ENCODE peak calls at places on chromosomes 5 and 9, in four cellular contexts. One of them, this sample, is unnamed.

GRCh38 chr9:8677725-8678124 is 878.1 kb upstream of the DMAC1 start:
- DNase-seq in mesenchymal stem cell: no peak
- DNase-seq in H1: no peak
- DNase-seq in IMR-90: no peak
- DNase-seq in this sample: no peak

GRCh38 chr5:114377050-114377844 is 15.4 kb downstream of the KCNN2 start:
- DNase-seq in H1: no peak
- DNase-seq in IMR-90: no peak
- DNase-seq in mesenchymal stem cell: no peak
- DNase-seq in this sample: no peak

GRCh38 chr5:14870347-14871083 is 1.1 kb downstream of the ANKH start:
- DNase-seq in H1: no peak
- DNase-seq in IMR-90: no peak
- DNase-seq in mesenchymal stem cell: no peak
- DNase-seq in this sample: no peak

GRCh38 chr5:7926296-7926695 is 57.3 kb downstream of the MTRR start:
- DNase-seq in H1: no peak
- DNase-seq in IMR-90: peak
- DNase-seq in mesenchymal stem cell: peak
- DNase-seq in this sample: no peak

GRCh38 chr9:9912459-9912858 is 700.3 kb downstream of the PTPRD start:
- DNase-seq in H1: no peak
- DNase-seq in IMR-90: no peak
- DNase-seq in mesenchymal stem cell: no peak
- DNase-seq in this sample: no peak

GRCh38 chr5:167414611-167415010 is 876.8 kb upstream of the WWC1 start:
- DNase-seq in mesenchymal stem cell: no peak
- DNase-seq in IMR-90: no peak
- DNase-seq in H1: no peak
- DNase-seq in this sample: no peak

GRCh38 chr5:127916875-127917573 is 166.5 kb upstream of the SLC12A2 start:
- DNase-seq in H1: no peak
- DNase-seq in mesenchymal stem cell: peak
- DNase-seq in IMR-90: no peak
- DNase-seq in this sample: no peak

GRCh38 chr5:14872070-14872989 is 752 bp upstream of the ANKH start:
- DNase-seq in mesenchymal stem cell: peak
- DNase-seq in IMR-90: peak
- DNase-seq in H1: no peak
- DNase-seq in this sample: no peak

GRCh38 chr5:36796171-36796570 is 80.4 kb upstream of the NIPBL start:
- DNase-seq in H1: no peak
- DNase-seq in IMR-90: no peak
- DNase-seq in mesenchymal stem cell: peak
- DNase-seq in this sample: no peak

GRCh38 chr5:141330299-141331080 is at the start of gene PCDHGA1:
- DNase-seq in IMR-90: peak
- DNase-seq in mesenchymal stem cell: no peak
- DNase-seq in H1: no peak
- DNase-seq in this sample: no peak

GRCh38 chr5:175922192-175922885 is 45.8 kb downstream of the THOC3 start:
- DNase-seq in mesenchymal stem cell: peak
- DNase-seq in IMR-90: peak
- DNase-seq in H1: no peak
- DNase-seq in this sample: peak

GRCh38 chr5:155299342-155300006 is 285.9 kb downstream of the KIF4B start:
- DNase-seq in H1: no peak
- DNase-seq in mesenchymal stem cell: no peak
- DNase-seq in IMR-90: no peak
- DNase-seq in this sample: no peak

GRCh38 chr9:84230355-84231136 is 110.0 kb downstream of the SLC28A3 start:
- DNase-seq in IMR-90: peak
- DNase-seq in H1: no peak
- DNase-seq in mesenchymal stem cell: peak
- DNase-seq in this sample: no peak

GRCh38 chr5:81268797-81269196 is 32.6 kb upstream of the ZCCHC9 start:
- DNase-seq in IMR-90: peak
- DNase-seq in H1: no peak
- DNase-seq in mesenchymal stem cell: peak
- DNase-seq in this sample: peak

GRCh38 chr5:26847041-26847736 is 191.2 kb downstream of the CDH9 start:
- DNase-seq in IMR-90: no peak
- DNase-seq in H1: no peak
- DNase-seq in mesenchymal stem cell: no peak
- DNase-seq in this sample: peak

GRCh38 chr5:124905256-124905655 is 158.8 kb upstream of the ZNF608 start:
- DNase-seq in IMR-90: no peak
- DNase-seq in H1: no peak
- DNase-seq in mesenchymal stem cell: no peak
- DNase-seq in this sample: no peak

GRCh38 chr5:443239-444151 is 519 bp downstream of the EXOC3 start:
- DNase-seq in IMR-90: no peak
- DNase-seq in H1: no peak
- DNase-seq in mesenchymal stem cell: no peak
- DNase-seq in this sample: no peak

GRCh38 chr5:444226-444625 is 1.2 kb downstream of the EXOC3 start:
- DNase-seq in IMR-90: no peak
- DNase-seq in mesenchymal stem cell: no peak
- DNase-seq in H1: no peak
- DNase-seq in this sample: no peak

GRCh38 chr5:442335-443238 is at the start of gene EXOC3:
- DNase-seq in IMR-90: peak
- DNase-seq in mesenchymal stem cell: peak
- DNase-seq in H1: no peak
- DNase-seq in this sample: peak

GRCh38 chr5:440413-441180 is 2.4 kb upstream of the EXOC3 start:
- DNase-seq in mesenchymal stem cell: no peak
- DNase-seq in H1: no peak
- DNase-seq in IMR-90: no peak
- DNase-seq in this sample: no peak

DNA sequence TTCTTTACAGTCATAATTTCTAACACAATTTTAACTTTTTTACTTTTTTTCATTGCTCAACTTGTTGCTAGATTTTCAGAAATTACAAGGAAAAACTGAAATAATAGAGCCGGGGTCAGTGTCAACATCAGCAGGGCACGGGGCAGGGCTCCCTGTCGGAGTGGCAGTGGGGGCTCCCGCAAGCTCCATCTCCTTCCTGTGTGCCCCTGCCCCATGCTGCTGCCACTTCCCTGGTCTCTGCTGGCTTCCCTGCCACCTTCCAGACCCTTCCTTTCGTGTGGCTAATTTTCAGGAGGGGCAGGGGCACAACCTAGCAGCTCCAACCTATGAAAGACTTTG is 1.0 kb upstream of the EXOC3 start:
- DNase-seq in IMR-90: no peak
- DNase-seq in H1: no peak
- DNase-seq in mesenchymal stem cell: no peak
- DNase-seq in this sample: no peak
- H4K91ac ChIP-seq in IMR-90: peak
- H4K91ac ChIP-seq in H1: no peak
- H4K91ac ChIP-seq in mesenchymal stem cell: no peak
- H4K91ac ChIP-seq in this sample: peak

GRCh38 chr9:17906841-17907779 is 328.2 kb downstream of the SH3GL2 start:
- DNase-seq in IMR-90: no peak
- DNase-seq in mesenchymal stem cell: no peak
- DNase-seq in H1: no peak
- DNase-seq in this sample: no peak

GRCh38 chr9:17906204-17906840 is 327.5 kb downstream of the SH3GL2 start:
- DNase-seq in mesenchymal stem cell: no peak
- DNase-seq in H1: no peak
- DNase-seq in IMR-90: no peak
- DNase-seq in this sample: no peak

GRCh38 chr9:17907780-17908513 is 329.1 kb downstream of the SH3GL2 start:
- DNase-seq in mesenchymal stem cell: no peak
- DNase-seq in IMR-90: no peak
- DNase-seq in H1: no peak
- DNase-seq in this sample: no peak

GRCh38 chr9:17900604-17901003 is 321.7 kb downstream of the SH3GL2 start:
- DNase-seq in H1: no peak
- DNase-seq in mesenchymal stem cell: no peak
- DNase-seq in IMR-90: peak
- DNase-seq in this sample: no peak

DNA sequence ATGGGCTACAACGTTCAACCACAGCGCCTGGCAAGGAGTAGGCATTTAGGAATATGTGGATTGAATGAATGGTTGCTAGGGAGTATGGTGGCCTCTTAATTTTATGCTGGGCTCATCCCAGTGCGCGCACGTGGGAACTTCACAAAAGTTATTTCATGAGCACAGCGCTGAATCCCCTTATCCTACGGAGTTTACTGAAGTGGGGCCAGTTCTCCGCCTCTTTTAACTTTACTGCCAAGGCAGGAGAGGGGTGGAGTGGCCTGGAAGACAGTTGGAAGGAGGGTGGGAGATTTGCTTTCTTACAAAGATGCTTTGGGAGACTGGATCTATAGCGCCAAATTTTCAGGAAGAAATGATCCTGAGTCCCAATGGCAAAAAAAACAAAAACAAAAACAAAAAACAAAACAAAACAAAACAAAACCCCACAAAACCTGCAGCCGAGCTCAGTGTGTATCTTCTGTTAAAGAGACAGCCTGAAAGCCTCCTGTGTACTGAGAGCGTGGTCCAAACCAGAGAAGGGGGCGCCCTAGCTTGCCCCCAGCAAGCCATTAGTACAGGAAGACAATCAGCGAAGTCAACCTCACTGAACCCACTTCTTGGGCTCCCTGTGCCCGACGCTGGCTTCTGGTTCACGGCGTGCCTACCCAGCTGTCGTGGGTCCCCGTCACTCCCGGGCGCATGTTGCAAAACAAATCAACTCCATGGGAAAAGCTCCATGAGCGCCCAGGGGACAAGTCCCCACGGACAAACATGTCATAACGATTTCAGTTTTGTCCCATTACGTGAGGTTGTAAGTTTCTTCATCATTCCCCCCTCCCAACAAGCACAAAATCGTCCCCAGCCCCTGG is 326.7 kb downstream of the SH3GL2 start:
- DNase-seq in mesenchymal stem cell: no peak
- DNase-seq in H1: no peak
- DNase-seq in IMR-90: no peak
- DNase-seq in this sample: no peak
- H3K4me3 ChIP-seq in mesenchymal stem cell: peak
- H3K4me3 ChIP-seq in H1: peak
- H3K4me3 ChIP-seq in IMR-90: no peak
- H3K4me3 ChIP-seq in this sample: peak

DNA sequence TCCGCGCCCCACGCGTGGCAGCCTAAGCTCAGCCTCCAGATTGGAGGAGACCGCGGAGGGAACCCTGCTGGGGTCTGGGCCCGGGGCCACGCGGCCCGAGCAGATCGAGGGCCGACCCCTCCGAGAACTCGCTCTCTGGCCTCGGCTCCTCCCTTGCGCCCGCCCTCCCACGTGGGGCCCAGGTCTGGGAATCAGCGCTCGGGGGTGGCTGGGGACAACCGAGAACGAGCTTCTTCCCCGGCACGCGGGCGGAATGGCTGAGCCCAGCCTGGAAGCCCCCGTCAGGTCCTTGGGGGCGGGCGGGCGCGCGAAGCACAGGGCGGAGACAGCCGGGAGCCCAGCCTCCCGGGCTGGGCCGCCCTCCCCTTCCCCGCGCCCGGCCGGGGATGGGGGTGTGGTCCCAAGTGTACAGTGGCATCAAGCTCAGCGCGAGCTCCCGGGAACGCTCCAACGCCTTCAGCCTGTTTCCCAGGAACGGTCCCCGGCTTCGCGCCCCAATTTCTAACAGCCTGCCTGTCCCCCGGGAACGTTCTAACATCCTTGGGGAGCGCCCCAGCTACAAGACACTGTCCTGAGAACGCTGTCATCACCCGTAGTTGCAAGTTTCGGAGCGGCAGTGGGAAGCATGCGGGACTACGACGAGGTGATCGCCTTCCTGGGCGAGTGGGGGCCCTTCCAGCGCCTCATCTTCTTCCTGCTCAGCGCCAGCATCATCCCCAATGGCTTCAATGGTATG is at the start of gene SLC22A4:
- DNase-seq in H1: no peak
- DNase-seq in IMR-90: peak
- DNase-seq in mesenchymal stem cell: peak
- DNase-seq in this sample: peak
- H3K18ac ChIP-seq in H1: peak
- H3K18ac ChIP-seq in IMR-90: peak
- H3K18ac ChIP-seq in mesenchymal stem cell: peak
- H3K18ac ChIP-seq in this sample: peak

GRCh38 chr9:133680250-133680975 is 44.2 kb downstream of the DBH start:
- DNase-seq in H1: no peak
- DNase-seq in IMR-90: no peak
- DNase-seq in mesenchymal stem cell: no peak
- DNase-seq in this sample: no peak
- H4K91ac ChIP-seq in H1: no peak
- H4K91ac ChIP-seq in IMR-90: no peak
- H4K91ac ChIP-seq in mesenchymal stem cell: peak
- H4K91ac ChIP-seq in this sample: peak

GRCh38 chr9:16825364-16825763 is 45.1 kb downstream of the BNC2 start:
- DNase-seq in IMR-90: peak
- DNase-seq in mesenchymal stem cell: peak
- DNase-seq in H1: no peak
- DNase-seq in this sample: no peak
- H3K4me3 ChIP-seq in IMR-90: no peak
- H3K4me3 ChIP-seq in mesenchymal stem cell: peak
- H3K4me3 ChIP-seq in H1: no peak
- H3K4me3 ChIP-seq in this sample: no peak